ENCODE peak calls at places on chromosomes 7 and 10, in eight cellular contexts. K, N, M, T, Y, W, X and D are unnamed samples.

GRCh38 chr7:100102950-100103840 is 1.8 kb downstream of the AP4M1 start:
- DNase-seq in M (no peak), K (no peak), W (no peak), T (no peak), X (no peak), N (no peak), Y (no peak), D (no peak)

GRCh38 chr10:122494833-122495232 is 33.5 kb downstream of the HTRA1 start:
- DNase-seq in Y (peak; percentile 85), T (no peak), M (no peak), K (no peak), N (peak; percentile 88), X (no peak), W (peak; percentile 46), D (peak; percentile 41)

GRCh38 chr7:100678291-100678984 is 4.9 kb downstream of the GNB2 start:
- DNase-seq in T (no peak), X (no peak), M (no peak), Y (no peak), N (peak; percentile 62), W (peak; percentile 41), K (peak; percentile 81), D (no peak)

GRCh38 chr7:134444198-134444960 is 14.5 kb downstream of the AKR1B1 start:
- DNase-seq in T (peak; percentile 37), K (no peak), X (no peak), N (peak; percentile 76), M (no peak), W (no peak), Y (no peak), D (no peak)

GRCh38 chr7:69502358-69502757 is 95.9 kb upstream of the AUTS2 start:
- DNase-seq in Y (no peak), X (no peak), N (no peak), T (no peak), K (no peak), W (no peak), M (no peak), D (no peak)

GRCh38 chr7:79199961-79200360 is 253.5 kb downstream of the MAGI2 start:
- DNase-seq in T (no peak), X (no peak), W (no peak), M (no peak), K (no peak), N (no peak), Y (no peak), D (no peak)

GRCh38 chr7:39709768-39710291 is 86.5 kb downstream of the RALA start:
- DNase-seq in K (no peak), Y (no peak), W (no peak), X (no peak), N (no peak), T (peak; percentile 26), M (no peak), D (no peak)

GRCh38 chr10:61901829-61902447 is 439 bp downstream of the ARID5B start:
- DNase-seq in X (no peak), K (no peak), Y (no peak), N (no peak), T (no peak), W (no peak), M (peak; percentile 44), D (no peak)

GRCh38 chr10:102231357-102232318 is 5.5 kb downstream of the ELOVL3 start:
- DNase-seq in T (peak; percentile 24), Y (no peak), N (peak; percentile 68), W (no peak), X (peak; percentile 43), M (peak; percentile 46), K (peak; percentile 90), D (peak; percentile 81)

GRCh38 chr7:50641442-50642405 is 76.5 kb upstream of the DDC start:
- DNase-seq in M (peak; percentile 17), X (no peak), N (peak; percentile 86), W (no peak), T (peak; percentile 47), Y (no peak), K (no peak), D (no peak)

GRCh38 chr7:71348751-71349415 is 216.9 kb downstream of the GALNT17 start:
- DNase-seq in X (no peak), M (no peak), K (no peak), W (peak; percentile 16), N (no peak), Y (no peak), T (no peak), D (no peak)

GRCh38 chr10:62250594-62251198 is 17.9 kb downstream of the RTKN2 start:
- DNase-seq in X (no peak), T (no peak), M (no peak), W (no peak), N (no peak), K (no peak), Y (no peak), D (no peak)

GRCh38 chr10:77716943-77717735 is 79.5 kb upstream of the KCNMA1 start:
- DNase-seq in T (no peak), N (no peak), K (no peak), W (no peak), M (no peak), X (no peak), Y (no peak), D (no peak)

GRCh38 chr7:140646931-140647647 is 6.5 kb upstream of the DENND2A start:
- DNase-seq in X (peak; percentile 13), W (peak; percentile 65), K (peak; percentile 81), M (peak; percentile 57), T (peak; percentile 32), Y (no peak), N (peak; percentile 44), D (no peak)

GRCh38 chr7:132084776-132085388 is 491.4 kb downstream of the PLXNA4 start:
- DNase-seq in N (no peak), K (no peak), T (no peak), X (peak; percentile 14), M (no peak), Y (no peak), W (no peak), D (no peak)

GRCh38 chr7:31076051-31076450 is 23.9 kb downstream of the ADCYAP1R1 start:
- DNase-seq in N (peak; percentile 15), K (peak; percentile 49), X (no peak), M (no peak), Y (no peak), W (no peak), T (no peak), D (no peak)

GRCh38 chr7:28986723-28987122 is 28.6 kb upstream of the TRIL start:
- DNase-seq in W (peak; percentile 63), K (no peak), M (no peak), X (no peak), T (no peak), Y (no peak), N (no peak), D (no peak)

GRCh38 chr7:27247452-27248426 is 5.1 kb downstream of the EVX1 start:
- DNase-seq in K (no peak), T (no peak), N (no peak), M (no peak), W (no peak), Y (no peak), X (no peak), D (no peak)

GRCh38 chr7:28958235-28958945 is at the start of gene TRIL:
- DNase-seq in K (peak; percentile 84), Y (no peak), N (peak; percentile 91), W (peak; percentile 85), X (no peak), T (peak; percentile 90), M (no peak), D (peak; percentile 84)

GRCh38 chr7:22129819-22130580 is 184.3 kb upstream of the CDCA7L start:
- DNase-seq in M (no peak), N (no peak), T (no peak), W (no peak), K (no peak), X (no peak), Y (no peak), D (no peak)

GRCh38 chr7:22127835-22128527 is 182.3 kb upstream of the CDCA7L start:
- DNase-seq in X (no peak), N (no peak), T (no peak), K (no peak), W (no peak), Y (no peak), M (no peak), D (no peak)

GRCh38 chr7:22125436-22125835 is 179.7 kb upstream of the CDCA7L start:
- DNase-seq in K (no peak), X (no peak), N (no peak), M (no peak), Y (no peak), T (no peak), W (no peak), D (no peak)

GRCh38 chr7:22128528-22128920 is 182.8 kb upstream of the CDCA7L start:
- DNase-seq in T (no peak), X (no peak), M (no peak), K (no peak), Y (no peak), W (no peak), N (no peak), D (no peak)

DNA sequence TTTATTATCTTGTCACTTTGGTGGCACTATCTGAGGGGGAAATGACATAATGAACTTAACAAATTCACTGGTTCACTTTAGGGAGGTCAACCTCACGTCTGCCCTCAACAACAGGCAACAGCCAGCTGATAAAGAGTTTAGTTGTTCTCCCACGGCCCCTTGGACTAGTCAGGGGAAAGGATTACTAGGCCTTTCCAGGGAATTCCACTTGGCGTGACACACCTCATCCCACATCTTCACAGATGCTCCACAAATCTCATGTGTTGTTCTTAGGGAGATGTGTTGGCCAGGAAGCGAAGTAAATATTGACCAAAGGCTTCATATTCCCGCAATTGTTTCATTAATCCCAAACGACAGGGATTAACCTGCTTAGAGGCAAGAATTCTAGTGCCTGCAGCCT is 183.5 kb upstream of the CDCA7L start:
- DNase-seq in M (no peak), N (no peak), K (no peak), Y (no peak), W (no peak), T (no peak), X (no peak), D (no peak)
- H3K27ac ChIP-seq in M (no peak overlapping the region), N (peak overlapping the region; percentile 34), K (peak overlapping the region; percentile 5), Y (no peak overlapping the region), W (peak overlapping the region; percentile 35), T (no peak overlapping the region), X (no peak overlapping the region), D (no peak overlapping the region)

GRCh38 chr7:45111298-45112223 is at the start of gene TBRG4:
- DNase-seq in K (peak; percentile 99), Y (peak; percentile 80), W (peak; percentile 92), N (peak; percentile 98), M (peak; percentile 97), X (peak; percentile 95), T (peak; percentile 93), D (peak; percentile 98)
- TF ChIP-seq CTCF in K (no peak), Y (no peak), W (peak; percentile 10), N (peak; percentile 35), M (peak; percentile 44), X (peak; percentile 63), T (peak; percentile 16), D (peak; percentile 37)

GRCh38 chr7:47292832-47293309 is 289.0 kb downstream of the TNS3 start:
- DNase-seq in M (no peak), N (no peak), Y (no peak), X (no peak), K (no peak), W (no peak), T (no peak), D (no peak)
- H3K36me3 ChIP-seq in M (peaks cover 20% of the 10 kb centered on the region), N (peaks cover 68% of the 10 kb centered on the region), Y (peaks cover 6% of the 10 kb centered on the region), X (no peaks in the 10 kb centered on the region), K (peaks cover 61% of the 10 kb centered on the region), W (no peaks in the 10 kb centered on the region), T (peaks cover 86% of the 10 kb centered on the region), D (peaks cover 89% of the 10 kb centered on the region)

DNA sequence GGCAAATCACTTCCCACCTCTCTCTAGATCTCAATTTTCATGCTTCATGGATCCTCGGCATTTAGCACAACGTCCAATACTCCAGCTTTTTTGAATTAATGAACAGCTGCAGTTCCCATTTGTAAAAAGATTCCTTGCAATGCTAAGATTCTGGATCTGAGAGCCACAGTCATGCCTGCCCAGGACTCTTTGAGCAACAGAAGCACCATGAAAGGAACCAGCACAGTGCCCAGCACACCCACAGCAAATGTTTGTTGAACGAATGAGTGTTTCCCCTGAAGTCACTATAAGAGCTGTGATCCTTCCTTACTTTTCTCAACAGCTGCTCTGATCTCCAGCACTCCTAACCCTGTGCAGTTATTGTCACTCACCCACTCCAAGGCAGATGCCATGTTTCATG is 20.7 kb upstream of the DDIT4 start:
- DNase-seq in N (no peak), K (no peak), W (no peak), T (no peak), Y (no peak), X (no peak), M (no peak), D (no peak)
- H3K27ac ChIP-seq in N (peak overlapping the region; percentile 91), K (peak overlapping the region; percentile 95), W (peak overlapping the region; percentile 99), T (peak overlapping the region; percentile 94), Y (peak overlapping the region; percentile 90), X (peak overlapping the region; percentile 19), M (no peak overlapping the region), D (peak overlapping the region; percentile 80)